ENCODE peak calls at places on chromosome 6, in four cellular contexts. One of them, this sample, is unnamed.

GRCh38 chr6:89826029-89826528 is 3.6 kb upstream of the CASP8AP2 start:
- DNase-seq in dorsolateral prefrontal cortex: no peak
- DNase-seq in fibroblast of pulmonary artery: peak
- DNase-seq in CD4-positive, alpha-beta T cell: no peak
- DNase-seq in this sample: no peak

GRCh38 chr6:166419268-166419667 is 36.5 kb upstream of the MPC1 start:
- DNase-seq in dorsolateral prefrontal cortex: no peak
- DNase-seq in CD4-positive, alpha-beta T cell: peak
- DNase-seq in fibroblast of pulmonary artery: no peak
- DNase-seq in this sample: no peak

GRCh38 chr6:45148711-45149341 is 179.3 kb upstream of the RUNX2 start:
- DNase-seq in fibroblast of pulmonary artery: peak
- DNase-seq in CD4-positive, alpha-beta T cell: no peak
- DNase-seq in dorsolateral prefrontal cortex: no peak
- DNase-seq in this sample: no peak

GRCh38 chr6:63543982-63544381 is 28.3 kb upstream of the LOC128125822 start:
- DNase-seq in dorsolateral prefrontal cortex: no peak
- DNase-seq in CD4-positive, alpha-beta T cell: no peak
- DNase-seq in fibroblast of pulmonary artery: no peak
- DNase-seq in this sample: no peak

GRCh38 chr6:112330877-112331260 is 16.3 kb upstream of the RFPL4B start:
- DNase-seq in dorsolateral prefrontal cortex: no peak
- DNase-seq in CD4-positive, alpha-beta T cell: no peak
- DNase-seq in fibroblast of pulmonary artery: no peak
- DNase-seq in this sample: no peak

GRCh38 chr6:15089569-15090144 is 156.2 kb upstream of the JARID2 start:
- DNase-seq in CD4-positive, alpha-beta T cell: no peak
- DNase-seq in fibroblast of pulmonary artery: no peak
- DNase-seq in dorsolateral prefrontal cortex: no peak
- DNase-seq in this sample: no peak

GRCh38 chr6:25026723-25027122 is 91.0 kb upstream of the RIPOR2 start:
- DNase-seq in dorsolateral prefrontal cortex: no peak
- DNase-seq in fibroblast of pulmonary artery: no peak
- DNase-seq in CD4-positive, alpha-beta T cell: no peak
- DNase-seq in this sample: no peak

GRCh38 chr6:43491750-43492661 is 14.6 kb downstream of the TJAP1 start:
- DNase-seq in dorsolateral prefrontal cortex: peak
- DNase-seq in fibroblast of pulmonary artery: peak
- DNase-seq in CD4-positive, alpha-beta T cell: no peak
- DNase-seq in this sample: peak

GRCh38 chr6:36911946-36912555 is 26.3 kb downstream of the C6orf89 start:
- DNase-seq in dorsolateral prefrontal cortex: no peak
- DNase-seq in fibroblast of pulmonary artery: no peak
- DNase-seq in CD4-positive, alpha-beta T cell: peak
- DNase-seq in this sample: no peak

GRCh38 chr6:41698350-41698781 is 37.0 kb downstream of the TFEB start:
- DNase-seq in dorsolateral prefrontal cortex: no peak
- DNase-seq in fibroblast of pulmonary artery: peak
- DNase-seq in CD4-positive, alpha-beta T cell: no peak
- DNase-seq in this sample: no peak

GRCh38 chr6:63844287-63844686 is 208.7 kb downstream of the PHF3 start:
- DNase-seq in CD4-positive, alpha-beta T cell: no peak
- DNase-seq in dorsolateral prefrontal cortex: no peak
- DNase-seq in fibroblast of pulmonary artery: peak
- DNase-seq in this sample: no peak

GRCh38 chr6:129312865-129313264 is 397.1 kb downstream of the ARHGAP18 start:
- DNase-seq in dorsolateral prefrontal cortex: no peak
- DNase-seq in CD4-positive, alpha-beta T cell: no peak
- DNase-seq in fibroblast of pulmonary artery: peak
- DNase-seq in this sample: no peak

GRCh38 chr6:40891686-40892085 is 147.3 kb downstream of the UNC5CL start:
- DNase-seq in dorsolateral prefrontal cortex: no peak
- DNase-seq in fibroblast of pulmonary artery: no peak
- DNase-seq in CD4-positive, alpha-beta T cell: no peak
- DNase-seq in this sample: no peak

GRCh38 chr6:130381459-130382380 is 15.9 kb downstream of the TMEM200A start:
- DNase-seq in dorsolateral prefrontal cortex: no peak
- DNase-seq in CD4-positive, alpha-beta T cell: no peak
- DNase-seq in fibroblast of pulmonary artery: no peak
- DNase-seq in this sample: no peak

GRCh38 chr6:107330190-107330589 is 129.2 kb downstream of the PDSS2 start:
- DNase-seq in fibroblast of pulmonary artery: no peak
- DNase-seq in CD4-positive, alpha-beta T cell: no peak
- DNase-seq in dorsolateral prefrontal cortex: no peak
- DNase-seq in this sample: no peak

GRCh38 chr6:92706976-92707375 is 712.4 kb downstream of the EPHA7 start:
- DNase-seq in CD4-positive, alpha-beta T cell: no peak
- DNase-seq in fibroblast of pulmonary artery: no peak
- DNase-seq in dorsolateral prefrontal cortex: no peak
- DNase-seq in this sample: no peak

GRCh38 chr6:85058806-85059205 is 294.4 kb upstream of the TBX18 start:
- DNase-seq in dorsolateral prefrontal cortex: no peak
- DNase-seq in fibroblast of pulmonary artery: peak
- DNase-seq in CD4-positive, alpha-beta T cell: no peak
- DNase-seq in this sample: no peak

GRCh38 chr6:159693128-159693893 is at the start of gene SOD2:
- DNase-seq in CD4-positive, alpha-beta T cell: peak
- DNase-seq in fibroblast of pulmonary artery: peak
- DNase-seq in dorsolateral prefrontal cortex: peak
- DNase-seq in this sample: peak

GRCh38 chr6:139474145-139475108 is 100.0 kb upstream of the CITED2 start:
- DNase-seq in dorsolateral prefrontal cortex: no peak
- DNase-seq in fibroblast of pulmonary artery: peak
- DNase-seq in CD4-positive, alpha-beta T cell: no peak
- DNase-seq in this sample: no peak

GRCh38 chr6:47479156-47479541 is 1.6 kb downstream of the CD2AP start:
- DNase-seq in dorsolateral prefrontal cortex: no peak
- DNase-seq in CD4-positive, alpha-beta T cell: no peak
- DNase-seq in fibroblast of pulmonary artery: no peak
- DNase-seq in this sample: no peak

GRCh38 chr6:92538926-92539325 is 880.4 kb downstream of the EPHA7 start:
- DNase-seq in CD4-positive, alpha-beta T cell: no peak
- DNase-seq in fibroblast of pulmonary artery: no peak
- DNase-seq in dorsolateral prefrontal cortex: no peak
- DNase-seq in this sample: no peak

GRCh38 chr6:7389162-7389450 is 436 bp downstream of the CAGE1 start:
- DNase-seq in fibroblast of pulmonary artery: peak
- DNase-seq in CD4-positive, alpha-beta T cell: no peak
- DNase-seq in dorsolateral prefrontal cortex: no peak
- DNase-seq in this sample: peak

GRCh38 chr6:2990179-2990931 is 9.3 kb upstream of the NQO2 start:
- DNase-seq in fibroblast of pulmonary artery: peak
- DNase-seq in dorsolateral prefrontal cortex: no peak
- DNase-seq in CD4-positive, alpha-beta T cell: no peak
- DNase-seq in this sample: no peak

GRCh38 chr6:40569162-40569920 is 17.8 kb downstream of the LRFN2 start:
- DNase-seq in fibroblast of pulmonary artery: no peak
- DNase-seq in dorsolateral prefrontal cortex: no peak
- DNase-seq in CD4-positive, alpha-beta T cell: no peak
- DNase-seq in this sample: no peak

GRCh38 chr6:47483516-47483852 is 5.9 kb downstream of the CD2AP start:
- DNase-seq in CD4-positive, alpha-beta T cell: no peak
- DNase-seq in fibroblast of pulmonary artery: no peak
- DNase-seq in dorsolateral prefrontal cortex: no peak
- DNase-seq in this sample: no peak

GRCh38 chr6:168782211-168782729 is 341.3 kb downstream of the SMOC2 start:
- DNase-seq in dorsolateral prefrontal cortex: no peak
- DNase-seq in CD4-positive, alpha-beta T cell: no peak
- DNase-seq in fibroblast of pulmonary artery: no peak
- DNase-seq in this sample: no peak

GRCh38 chr6:151056230-151056907 is 183.4 kb upstream of the AKAP12 start:
- DNase-seq in fibroblast of pulmonary artery: no peak
- DNase-seq in dorsolateral prefrontal cortex: no peak
- DNase-seq in CD4-positive, alpha-beta T cell: no peak
- DNase-seq in this sample: no peak

GRCh38 chr6:53321701-53322100 is 27.0 kb downstream of the ELOVL5 start:
- DNase-seq in CD4-positive, alpha-beta T cell: no peak
- DNase-seq in fibroblast of pulmonary artery: no peak
- DNase-seq in dorsolateral prefrontal cortex: no peak
- DNase-seq in this sample: no peak

GRCh38 chr6:97687916-97688315 is 404.9 kb upstream of the MMS22L start:
- DNase-seq in CD4-positive, alpha-beta T cell: no peak
- DNase-seq in fibroblast of pulmonary artery: no peak
- DNase-seq in dorsolateral prefrontal cortex: no peak
- DNase-seq in this sample: no peak

GRCh38 chr6:47743744-47744143 is 38.1 kb upstream of the OPN5 start:
- DNase-seq in fibroblast of pulmonary artery: peak
- DNase-seq in CD4-positive, alpha-beta T cell: no peak
- DNase-seq in dorsolateral prefrontal cortex: no peak
- DNase-seq in this sample: no peak

GRCh38 chr6:105798057-105798456 is 288.1 kb upstream of the PRDM1 start:
- DNase-seq in CD4-positive, alpha-beta T cell: no peak
- DNase-seq in fibroblast of pulmonary artery: peak
- DNase-seq in dorsolateral prefrontal cortex: no peak
- DNase-seq in this sample: no peak

DNA sequence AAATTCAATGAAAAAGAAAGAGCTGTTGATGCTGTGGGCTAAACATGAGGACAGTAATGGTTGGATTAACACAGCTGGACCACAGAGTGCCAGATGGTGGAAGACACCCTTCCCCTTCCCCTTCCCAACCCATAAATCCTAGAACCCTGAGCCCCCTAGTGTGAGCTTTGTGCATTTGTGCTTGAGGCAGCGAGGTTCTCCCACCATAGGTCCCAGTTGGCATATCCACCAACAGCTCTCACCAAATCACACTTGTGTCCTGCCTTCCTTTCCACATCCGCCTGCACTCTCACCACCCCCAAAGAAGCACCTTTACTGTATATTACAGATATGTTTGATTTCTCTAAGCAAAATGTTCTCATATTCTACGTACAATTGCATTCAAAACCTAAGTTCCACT is 32.8 kb upstream of the HBS1L start:
- DNase-seq in fibroblast of pulmonary artery: no peak
- DNase-seq in CD4-positive, alpha-beta T cell: no peak
- DNase-seq in dorsolateral prefrontal cortex: no peak
- DNase-seq in this sample: no peak
- TF ChIP-seq CTCF in fibroblast of pulmonary artery: no peak
- TF ChIP-seq CTCF in CD4-positive, alpha-beta T cell: no peak
- TF ChIP-seq CTCF in dorsolateral prefrontal cortex: no peak
- TF ChIP-seq CTCF in this sample: no peak

DNA sequence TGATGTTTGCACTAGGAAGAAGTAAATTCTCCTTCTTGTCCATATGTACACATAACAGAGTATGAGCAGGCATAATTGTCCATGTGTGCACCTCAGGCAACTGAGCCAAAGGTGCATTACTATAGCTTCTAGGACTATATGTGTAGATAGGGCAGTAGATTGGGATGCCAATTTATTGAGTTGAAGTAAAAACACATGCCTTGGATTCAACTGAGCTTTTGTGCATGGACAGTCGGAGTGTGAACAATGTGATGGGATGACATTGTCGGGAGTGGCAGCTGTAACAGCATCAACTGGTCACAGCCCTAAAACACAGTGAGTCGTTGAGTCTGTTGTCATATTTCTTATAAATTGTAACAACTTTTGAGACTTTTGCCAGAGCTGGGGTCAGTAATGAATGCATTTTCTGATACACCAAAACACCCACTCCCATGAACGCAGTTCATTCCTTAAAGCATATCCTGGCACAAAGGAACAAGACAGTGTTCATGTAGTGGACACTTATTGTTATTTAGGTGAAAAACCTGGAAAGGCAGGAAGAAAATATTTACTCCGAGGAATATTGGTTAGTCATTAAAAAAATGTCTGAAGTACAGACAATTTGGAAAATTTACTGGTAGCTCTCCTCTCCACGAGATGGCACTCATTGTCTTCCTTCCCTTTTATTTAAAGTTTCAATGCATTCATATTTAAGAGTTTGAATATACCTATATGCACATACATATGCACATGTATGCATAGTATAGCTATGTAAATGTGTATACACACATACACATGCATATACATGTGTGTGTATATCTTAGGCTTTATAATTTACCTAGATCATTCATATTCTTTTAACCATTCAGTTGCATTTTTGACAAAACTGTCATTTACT is 302.0 kb upstream of the STXBP5 start:
- DNase-seq in dorsolateral prefrontal cortex: no peak
- DNase-seq in fibroblast of pulmonary artery: peak
- DNase-seq in CD4-positive, alpha-beta T cell: no peak
- DNase-seq in this sample: no peak
- TF ChIP-seq CTCF in dorsolateral prefrontal cortex: no peak
- TF ChIP-seq CTCF in fibroblast of pulmonary artery: peak
- TF ChIP-seq CTCF in CD4-positive, alpha-beta T cell: peak
- TF ChIP-seq CTCF in this sample: no peak

GRCh38 chr6:32182617-32183016 is 1.4 kb downstream of the AGER start:
- DNase-seq in dorsolateral prefrontal cortex: no peak
- DNase-seq in CD4-positive, alpha-beta T cell: no peak
- DNase-seq in fibroblast of pulmonary artery: no peak
- DNase-seq in this sample: no peak

GRCh38 chr6:32183483-32184083 is 470 bp downstream of the AGER start:
- DNase-seq in dorsolateral prefrontal cortex: no peak
- DNase-seq in CD4-positive, alpha-beta T cell: no peak
- DNase-seq in fibroblast of pulmonary artery: no peak
- DNase-seq in this sample: no peak

GRCh38 chr6:32181890-32182529 is 2.0 kb downstream of the AGER start:
- DNase-seq in fibroblast of pulmonary artery: no peak
- DNase-seq in CD4-positive, alpha-beta T cell: no peak
- DNase-seq in dorsolateral prefrontal cortex: no peak
- DNase-seq in this sample: no peak

GRCh38 chr6:32184084-32184640 is at the start of gene AGER:
- DNase-seq in fibroblast of pulmonary artery: no peak
- DNase-seq in CD4-positive, alpha-beta T cell: no peak
- DNase-seq in dorsolateral prefrontal cortex: no peak
- DNase-seq in this sample: no peak

DNA sequence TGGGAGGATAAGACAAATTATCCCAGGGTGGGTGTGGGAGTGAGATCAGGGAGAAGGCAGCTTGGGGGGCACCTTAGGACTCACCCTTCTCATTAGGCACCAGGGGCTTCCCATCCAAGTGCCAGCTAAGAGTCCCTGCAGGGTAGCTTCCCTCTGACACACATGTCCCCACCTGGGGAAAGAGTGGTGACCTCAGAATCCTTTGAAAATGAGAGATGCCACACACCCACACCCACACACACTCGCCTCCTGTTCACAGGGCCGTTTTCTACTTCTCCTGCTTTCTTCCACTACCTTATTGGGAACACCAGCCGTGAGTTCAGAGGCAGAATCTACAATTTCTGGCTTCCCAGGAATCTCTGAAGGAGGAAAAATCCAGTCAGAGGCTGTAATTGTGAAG is 1.0 kb downstream of the AGER start:
- DNase-seq in fibroblast of pulmonary artery: no peak
- DNase-seq in CD4-positive, alpha-beta T cell: no peak
- DNase-seq in dorsolateral prefrontal cortex: no peak
- DNase-seq in this sample: no peak
- TF ChIP-seq CTCF in fibroblast of pulmonary artery: no peak
- TF ChIP-seq CTCF in CD4-positive, alpha-beta T cell: no peak
- TF ChIP-seq CTCF in dorsolateral prefrontal cortex: no peak
- TF ChIP-seq CTCF in this sample: no peak

DNA sequence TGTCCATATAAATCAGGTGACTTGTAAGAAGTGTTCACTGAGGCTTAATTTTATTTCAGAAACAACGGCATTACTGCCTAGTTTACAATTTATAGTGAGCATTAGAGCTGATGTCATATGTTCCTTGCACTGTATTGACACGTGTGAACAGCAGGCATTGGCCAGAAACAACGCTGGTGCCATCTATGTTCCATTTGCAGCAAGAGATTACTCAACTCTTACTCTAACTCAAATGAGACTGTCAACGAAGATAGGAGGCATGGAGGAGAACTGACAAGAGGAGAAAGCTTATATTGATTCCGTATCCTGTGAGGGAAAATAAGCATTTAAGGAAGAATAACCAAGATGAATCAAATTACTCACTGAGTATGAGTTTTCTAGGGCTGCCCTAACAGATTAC is 48.4 kb downstream of the MTFR2 start:
- DNase-seq in CD4-positive, alpha-beta T cell: no peak
- DNase-seq in fibroblast of pulmonary artery: no peak
- DNase-seq in dorsolateral prefrontal cortex: no peak
- DNase-seq in this sample: no peak
- TF ChIP-seq CTCF in CD4-positive, alpha-beta T cell: no peak
- TF ChIP-seq CTCF in fibroblast of pulmonary artery: no peak
- TF ChIP-seq CTCF in dorsolateral prefrontal cortex: no peak
- TF ChIP-seq CTCF in this sample: no peak